ENCODE peak calls at places on chromosomes 7 and 10, in six cellular contexts. T is A549, I is H1, V is GM12878, D is K562, O is SK-N-SH. G is an unnamed sample.

GRCh38 chr10:60957667-60958221 is 13.8 kb upstream of the RHOBTB1 start:
- DNase-seq in I (no peak), O (peak), V (no peak), T (no peak), D (no peak), G (no peak)

GRCh38 chr10:314381-314780 is 179.1 kb downstream of the ZMYND11 start:
- DNase-seq in V (no peak), I (no peak), D (no peak), T (no peak), O (no peak), G (no peak)

GRCh38 chr7:98021588-98022351 is 31.8 kb upstream of the OCM2 start:
- DNase-seq in V (no peak), T (peak), I (peak), D (peak), O (peak), G (peak)

GRCh38 chr10:25068152-25069058 is 52.0 kb downstream of the THNSL1 start:
- DNase-seq in T (no peak), D (no peak), I (no peak), O (no peak), V (no peak), G (peak)

GRCh38 chr10:133015321-133015720 is 72.4 kb upstream of the ADGRA1 start:
- DNase-seq in D (no peak), I (no peak), T (no peak), O (no peak), V (no peak), G (no peak)

GRCh38 chr7:78254397-78255055 is 456.0 kb downstream of the PHTF2 start:
- DNase-seq in D (no peak), I (no peak), V (no peak), O (no peak), T (no peak), G (no peak)

GRCh38 chr7:39720586-39720985 is 97.2 kb downstream of the RALA start:
- DNase-seq in V (no peak), D (peak), O (no peak), T (no peak), I (no peak), G (peak)

GRCh38 chr10:104612577-104613205 is 28.4 kb upstream of the SORCS3 start:
- DNase-seq in I (no peak), O (no peak), D (no peak), T (no peak), V (no peak), G (no peak)

GRCh38 chr7:29196971-29197370 is 2.4 kb downstream of the CHN2 start:
- DNase-seq in V (no peak), T (no peak), O (no peak), D (no peak), I (no peak), G (no peak)

GRCh38 chr10:12406764-12407400 is 57.5 kb downstream of the CAMK1D start:
- DNase-seq in T (no peak), I (no peak), D (no peak), O (no peak), V (no peak), G (no peak)

GRCh38 chr10:101695404-101695732 is 398 bp upstream of the FBXW4 start:
- DNase-seq in I (no peak), T (no peak), O (no peak), V (no peak), D (no peak), G (no peak)

GRCh38 chr10:69043931-69044531 is 43.9 kb upstream of the SRGN start:
- DNase-seq in V (no peak), D (no peak), I (no peak), O (no peak), T (no peak), G (no peak)

GRCh38 chr10:31352436-31353226 is 33.6 kb downstream of the ZEB1 start:
- DNase-seq in T (no peak), I (no peak), D (no peak), V (no peak), O (no peak), G (no peak)

GRCh38 chr10:102384606-102385429 is 10.7 kb upstream of the NFKB2 start:
- DNase-seq in O (no peak), V (no peak), D (no peak), T (no peak), I (no peak), G (peak)

GRCh38 chr7:4227105-4228010 is 454.7 kb upstream of the FOXK1 start:
- DNase-seq in I (no peak), D (no peak), O (no peak), T (no peak), V (no peak), G (no peak)

GRCh38 chr10:7306147-7306546 is 104.7 kb downstream of the SFMBT2 start:
- DNase-seq in D (no peak), O (no peak), I (no peak), T (no peak), V (no peak), G (no peak)

DNA sequence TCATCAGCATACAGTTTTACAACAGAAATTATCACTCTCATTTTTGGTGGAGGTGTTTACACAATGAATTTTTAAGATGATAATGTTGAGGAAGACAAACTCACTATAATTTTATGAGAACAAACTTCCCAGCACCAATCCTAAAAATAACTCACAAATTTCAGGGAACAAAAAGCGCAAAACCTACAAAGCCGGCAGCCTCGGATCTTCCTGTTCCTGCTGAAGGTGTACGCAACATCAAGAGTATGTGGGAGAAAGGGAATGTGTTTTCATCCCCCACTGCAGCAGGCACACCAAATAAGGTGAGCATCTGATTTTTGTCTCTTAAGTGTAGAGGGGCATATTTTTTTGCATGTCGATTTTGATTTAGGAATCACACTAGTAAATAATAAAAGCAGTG is 26.5 kb upstream of the AGBL3 start:
- DNase-seq in I (no peak), D (no peak), O (no peak), V (no peak), T (no peak), G (no peak)
- TF ChIP-seq CHD2 in I (no peak), D (no peak), O (no peak), V (no peak), T (no peak), G (no peak)

DNA sequence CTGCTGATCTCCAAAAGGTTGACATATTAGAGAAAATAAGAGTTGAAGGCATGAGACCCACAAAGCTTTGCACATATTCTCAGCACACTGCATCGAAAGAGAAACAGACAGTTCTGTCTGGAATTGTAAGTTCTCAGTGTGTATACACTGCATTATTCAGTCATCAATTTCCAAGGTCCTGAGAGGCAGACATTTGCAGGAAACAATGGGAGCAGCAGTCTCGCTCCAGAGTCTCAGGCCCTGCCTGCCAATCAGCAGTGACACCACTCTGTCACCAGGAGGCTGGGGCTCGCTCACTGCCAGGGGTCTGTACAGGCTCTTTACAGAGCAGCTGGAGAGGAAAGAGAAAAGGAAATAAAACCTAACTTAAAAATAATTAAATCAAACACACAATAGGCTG is 36.3 kb downstream of the JAZF1 start:
- DNase-seq in T (no peak), D (no peak), V (no peak), O (peak), I (no peak), G (no peak)
- TF ChIP-seq CHD2 in T (no peak), D (no peak), V (no peak), O (no peak), I (no peak), G (no peak)

GRCh38 chr10:78414380-78414779 is 380.7 kb downstream of the RPS24 start:
- DNase-seq in T (no peak), D (no peak), V (no peak), I (no peak), O (no peak), G (no peak)

GRCh38 chr10:78413294-78414055 is 379.8 kb downstream of the RPS24 start:
- DNase-seq in I (no peak), T (no peak), O (no peak), D (no peak), V (no peak), G (no peak)

GRCh38 chr10:78416031-78416800 is 382.6 kb downstream of the RPS24 start:
- DNase-seq in O (no peak), I (no peak), V (no peak), T (no peak), D (no peak), G (no peak)

GRCh38 chr10:78412605-78413004 is 378.9 kb downstream of the RPS24 start:
- DNase-seq in T (no peak), O (no peak), V (no peak), D (no peak), I (no peak), G (no peak)

GRCh38 chr10:78415111-78415510 is 381.4 kb downstream of the RPS24 start:
- DNase-seq in D (no peak), I (no peak), O (no peak), T (no peak), V (no peak), G (no peak)
- TF ChIP-seq CHD2 in D (no peak), I (no peak), O (no peak), T (no peak), V (no peak), G (no peak)

DNA sequence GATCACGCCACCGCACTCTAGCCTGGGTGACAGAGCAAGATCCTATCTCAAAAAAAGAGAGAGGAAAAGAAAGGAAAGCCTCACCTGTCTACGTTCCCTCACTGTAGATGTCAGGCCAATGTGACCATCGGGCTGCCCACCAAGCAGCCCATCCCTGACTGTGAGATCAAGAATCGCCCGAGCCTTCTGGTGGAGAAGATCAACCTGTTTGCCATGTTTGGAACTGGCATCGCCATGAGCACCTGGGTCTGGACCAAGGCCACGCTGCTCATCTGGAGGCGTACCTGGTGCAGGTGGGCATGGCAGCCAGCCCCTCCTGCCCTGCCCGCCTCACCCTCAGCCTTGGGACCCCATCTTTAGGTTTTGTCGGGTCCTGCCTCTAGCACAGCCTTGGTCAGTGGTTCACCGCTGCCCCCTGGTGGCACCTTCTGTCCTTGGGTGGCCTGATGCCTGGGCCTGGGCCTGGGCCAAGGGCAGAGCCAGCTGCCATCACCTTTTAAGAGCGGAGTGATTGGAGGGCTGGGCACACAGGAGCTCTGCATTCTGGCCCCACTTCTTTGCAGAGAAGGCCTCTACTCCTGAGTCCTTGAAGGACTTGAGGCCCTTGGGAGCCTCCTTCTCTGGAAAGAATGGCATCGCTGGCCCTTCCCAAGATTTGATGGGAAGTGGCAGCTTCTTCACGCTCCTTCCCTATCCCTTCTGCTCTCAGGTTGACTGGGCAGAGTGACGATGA is 14.4 kb upstream of the AHCYL2 start:
- DNase-seq in O (peak), T (peak), I (peak), D (peak), V (no peak), G (peak)
- TF ChIP-seq CHD2 in O (peak), T (no peak), I (no peak), D (no peak), V (no peak), G (no peak)

GRCh38 chr7:11343136-11343535 is 369.5 kb downstream of the PHF14 start:
- DNase-seq in D (no peak), O (no peak), T (no peak), I (no peak), V (no peak), G (no peak)

GRCh38 chr7:11346312-11346711 is 372.6 kb downstream of the PHF14 start:
- DNase-seq in I (no peak), T (no peak), V (no peak), D (no peak), O (no peak), G (no peak)

GRCh38 chr7:11343818-11344413 is 370.2 kb downstream of the PHF14 start:
- DNase-seq in T (no peak), V (no peak), I (no peak), O (peak), D (peak), G (peak)

GRCh38 chr7:11341285-11341944 is 367.7 kb downstream of the PHF14 start:
- DNase-seq in T (no peak), I (no peak), O (peak), V (no peak), D (peak), G (no peak)

DNA sequence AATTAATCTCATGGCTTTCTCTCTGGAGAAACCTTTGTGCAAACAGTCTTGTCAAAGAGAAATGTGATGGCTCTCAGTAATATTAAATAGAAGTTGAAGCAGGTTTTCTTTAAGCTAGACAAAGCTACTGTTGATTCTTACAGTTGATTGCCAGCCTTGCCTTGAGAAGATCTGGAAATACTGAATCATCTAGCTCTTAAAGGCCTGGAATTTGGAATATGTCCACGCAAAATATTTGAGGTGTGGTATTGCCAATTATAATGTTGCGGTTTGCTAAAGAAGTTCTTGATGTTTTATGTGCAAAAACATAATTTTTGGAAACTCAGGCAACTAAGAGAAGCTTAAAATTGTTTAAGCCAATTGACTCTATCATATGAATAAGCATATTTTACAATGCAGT is 371.9 kb downstream of the PHF14 start:
- DNase-seq in D (no peak), O (no peak), I (no peak), T (no peak), V (no peak), G (no peak)
- TF ChIP-seq CHD2 in D (no peak), O (no peak), I (no peak), T (no peak), V (no peak), G (no peak)

GRCh38 chr10:29618341-29619171 is 16.2 kb downstream of the SVIL start:
- DNase-seq in T (no peak), D (no peak), V (no peak), O (no peak), I (no peak), G (peak)
- TF ChIP-seq CHD2 in T (no peak), D (no peak), V (no peak), O (no peak), I (no peak), G (no peak)